ENCODE peak calls at places on chromosomes 7 and 10, in six cellular contexts. U, R, X, C, N and W are unnamed samples.

GRCh38 chr10:87961314-87961713 is 97.9 kb downstream of the PTEN start:
- DNase-seq in C (peak), X (peak), R (no peak), N (peak), U (no peak), W (no peak)

GRCh38 chr7:92246363-92247101 is 758 bp downstream of the ANKIB1 start:
- DNase-seq in C (peak), N (no peak), R (peak), U (no peak), X (no peak), W (no peak)

GRCh38 chr7:140262242-140262903 is 85.6 kb upstream of the KDM7A start:
- DNase-seq in N (no peak), X (no peak), U (no peak), R (no peak), C (peak), W (no peak)

GRCh38 chr10:98170249-98171117 is 36.0 kb downstream of the R3HCC1L start:
- DNase-seq in U (no peak), C (peak), X (peak), N (peak), R (peak), W (no peak)

GRCh38 chr7:128530855-128531104 is 54.2 kb downstream of the METTL2B start:
- DNase-seq in X (no peak), U (no peak), C (no peak), N (no peak), R (peak), W (no peak)

GRCh38 chr7:8065356-8065813 is 96.8 kb downstream of the GLCCI1 start:
- DNase-seq in U (no peak), R (no peak), X (peak), C (peak), N (peak), W (no peak)

GRCh38 chr10:127243490-127244272 is 47.3 kb upstream of the INSYN2A start:
- DNase-seq in U (no peak), N (peak), C (peak), X (peak), R (peak), W (no peak)

GRCh38 chr10:44234471-44234850 is 150.4 kb downstream of the CXCL12 start:
- DNase-seq in C (no peak), X (peak), U (no peak), R (no peak), N (peak), W (no peak)

GRCh38 chr7:18491871-18492270 is 3.7 kb upstream of the HDAC9 start:
- DNase-seq in C (no peak), X (no peak), N (no peak), U (no peak), R (no peak), W (no peak)

GRCh38 chr7:106138776-106139175 is 26.7 kb upstream of the SYPL1 start:
- DNase-seq in N (no peak), C (no peak), X (no peak), U (no peak), R (no peak), W (no peak)

GRCh38 chr7:144670251-144670650 is 165.6 kb downstream of the TPK1 start:
- DNase-seq in X (no peak), U (no peak), R (no peak), C (peak), N (peak), W (no peak)

GRCh38 chr7:132504851-132505250 is 71.4 kb downstream of the PLXNA4 start:
- DNase-seq in X (no peak), U (no peak), C (no peak), N (no peak), R (no peak), W (no peak)

GRCh38 chr7:94374231-94374630 is 20.5 kb upstream of the COL1A2 start:
- DNase-seq in U (peak), N (peak), R (no peak), C (peak), X (peak), W (no peak)

DNA sequence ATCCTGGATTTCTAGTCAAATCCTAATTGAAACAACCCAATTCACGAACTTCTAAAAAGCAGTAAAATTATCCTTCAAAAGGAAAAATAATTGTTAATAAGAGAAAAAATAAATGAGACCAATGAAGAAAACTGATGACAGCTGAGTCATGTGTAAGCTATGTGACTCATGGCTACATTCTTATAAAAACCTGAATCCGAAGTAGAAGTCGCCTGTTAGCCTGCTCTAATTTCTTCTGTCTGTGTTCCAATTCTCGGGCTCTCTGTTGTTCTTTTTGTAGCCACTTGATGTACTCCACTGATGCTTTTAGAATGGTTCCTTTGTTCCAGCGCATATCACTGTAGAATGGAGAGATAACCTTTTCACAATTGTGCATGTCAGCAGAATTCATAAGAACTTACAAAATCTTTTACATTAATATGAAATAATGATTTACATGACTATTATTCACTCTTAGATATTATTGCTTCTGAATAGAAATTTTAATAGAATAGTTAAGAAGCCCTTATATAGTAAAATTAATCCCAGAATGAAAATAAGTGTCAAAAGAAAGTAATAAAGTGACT is 88.8 kb downstream of the TFEC start:
- DNase-seq in C (peak), N (peak), R (no peak), X (peak), U (no peak), W (no peak)
- TF ChIP-seq CTCF in C (no peak), N (no peak), R (no peak), X (no peak), U (no peak), W (no peak)

DNA sequence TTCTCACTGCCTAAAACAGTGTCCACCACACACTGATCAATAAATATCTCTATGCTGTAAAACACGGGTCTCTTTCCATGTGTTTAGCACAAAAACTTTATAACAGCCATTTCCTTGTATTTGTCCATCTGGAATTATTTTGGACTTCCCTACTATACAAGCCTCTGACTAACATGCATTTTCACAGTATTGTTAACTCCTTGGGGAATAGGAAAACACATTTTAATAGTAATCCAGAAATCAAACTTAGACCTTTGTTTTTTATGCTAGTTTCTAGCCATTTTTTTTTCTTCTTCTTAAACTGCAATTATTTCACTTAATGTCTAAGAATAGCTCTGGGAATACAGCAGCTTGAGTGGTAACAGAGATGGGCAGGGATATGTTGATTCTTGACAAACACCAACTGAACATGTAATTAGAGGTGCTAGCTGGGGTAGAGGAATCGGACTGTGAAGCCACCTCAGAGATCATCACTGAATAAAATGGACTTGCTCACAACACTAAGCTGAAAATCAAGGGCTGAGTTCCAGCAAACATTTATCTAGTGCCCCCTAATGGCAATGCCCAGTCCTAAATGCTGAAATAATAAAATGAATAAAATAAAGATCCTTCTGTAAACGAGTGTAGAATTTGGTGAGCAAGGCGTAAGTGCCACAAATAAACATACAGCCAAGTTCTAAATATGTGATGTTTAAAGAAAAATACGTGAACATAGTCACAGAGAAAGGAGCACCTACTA is 593.1 kb downstream of the SORCS1 start:
- DNase-seq in U (no peak), R (no peak), N (peak), C (peak), X (peak), W (no peak)
- TF ChIP-seq CTCF in U (peak), R (peak), N (peak), C (peak), X (peak), W (peak)

GRCh38 chr10:124025638-124026336 is 67.6 kb downstream of the CHST15 start:
- DNase-seq in R (no peak), U (no peak), C (no peak), X (peak), N (peak), W (no peak)
- TF ChIP-seq CTCF in R (peak), U (peak), C (no peak), X (peak), N (peak), W (no peak)

GRCh38 chr10:29703276-29703675 is 68.5 kb upstream of the SVIL start:
- DNase-seq in X (no peak), C (no peak), R (no peak), N (no peak), U (no peak), W (no peak)
- TF ChIP-seq CTCF in X (no peak), C (no peak), R (no peak), N (no peak), U (no peak), W (no peak)

DNA sequence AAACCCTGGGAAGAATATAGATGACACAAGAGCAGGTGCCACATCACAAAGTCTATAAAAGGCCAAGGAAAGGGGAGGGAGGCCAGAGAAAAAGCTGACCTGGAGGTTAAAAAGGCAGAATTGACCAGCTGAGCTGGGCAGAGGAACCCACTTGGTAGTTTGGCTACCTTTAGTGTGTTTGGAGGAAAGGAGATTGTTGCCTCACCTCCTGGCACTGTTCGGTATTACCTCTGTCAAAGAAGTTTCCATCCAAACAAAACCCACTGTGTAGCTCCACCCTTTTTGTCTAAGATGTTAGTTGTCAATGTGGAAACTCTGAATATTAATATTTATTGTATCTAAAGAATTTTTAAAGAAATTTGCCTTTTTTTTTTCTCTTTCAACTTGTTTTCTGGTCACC is 23.4 kb downstream of the ENTPD7 start:
- DNase-seq in N (peak), C (peak), U (no peak), R (no peak), X (no peak), W (no peak)
- TF ChIP-seq CTCF in N (no peak), C (peak), U (no peak), R (peak), X (no peak), W (no peak)

GRCh38 chr10:16425449-16425848 is 11.4 kb upstream of the PTER start:
- DNase-seq in U (no peak), R (no peak), C (no peak), X (no peak), N (no peak), W (no peak)

GRCh38 chr10:16429539-16429938 is 7.3 kb upstream of the PTER start:
- DNase-seq in U (no peak), X (no peak), R (no peak), N (no peak), C (no peak), W (no peak)

GRCh38 chr10:16423599-16423998 is 13.2 kb upstream of the PTER start:
- DNase-seq in U (no peak), R (no peak), C (no peak), X (no peak), N (no peak), W (no peak)
- TF ChIP-seq CTCF in U (no peak), R (no peak), C (no peak), X (no peak), N (no peak), W (no peak)